ENCODE peak calls at places on chromosome 20, in seven cellular contexts. W is stimulated activated CD4-positive, alpha-beta T cell treated with anti-CD3 and anti-CD28 coated beads, Interleukin-1b, Interleukin-23, amount 100 ng/mL, for 4 hours; I is AML-193; T is NCI-H524 treated with DMSO at 0.1 percent for 48 hours; F is T follicular helper cell; S is amniotic stem cell; M is ACHN. G is an unnamed sample.

GRCh38 chr20:31841928-31842327 is 3.5 kb downstream of the FOXS1 start:
- DNase-seq in W (no peak), I (no peak), T (no peak), F (no peak), S (no peak), M (peak; percentile 67), G (no peak)

GRCh38 chr20:18154342-18154741 is 16.7 kb downstream of the KAT14 start:
- DNase-seq in W (no peak), I (no peak), T (no peak), F (no peak), S (no peak), M (no peak), G (no peak)

GRCh38 chr20:1632228-1632577 is 12.4 kb upstream of the SIRPB1 start:
- DNase-seq in W (no peak), I (no peak), T (no peak), F (no peak), S (no peak), M (no peak), G (no peak)

GRCh38 chr20:38935285-38935684 is 9.1 kb downstream of the FAM83D start:
- DNase-seq in W (no peak), I (peak; percentile 13), T (no peak), F (no peak), S (no peak), M (peak; percentile 27), G (no peak)

GRCh38 chr20:62822788-62823651 is 6.2 kb downstream of the COL9A3 start:
- DNase-seq in W (no peak), I (peak; percentile 49), T (peak; percentile 28), F (no peak), S (no peak), M (peak; percentile 42), G (no peak)

GRCh38 chr20:59605691-59606364 is 1.5 kb downstream of the PHACTR3 start:
- DNase-seq in W (no peak), I (no peak), T (no peak), F (no peak), S (no peak), M (no peak), G (peak; percentile 20)

GRCh38 chr20:32240220-32240619 is 32.5 kb downstream of the POFUT1 start:
- DNase-seq in W (no peak), I (no peak), T (no peak), F (no peak), S (no peak), M (no peak), G (no peak)

GRCh38 chr20:50292324-50293243 is 102.0 kb downstream of the CEBPB start:
- DNase-seq in W (peak; percentile 5), I (peak; percentile 56), T (no peak), F (no peak), S (no peak), M (peak; percentile 44), G (no peak)

GRCh38 chr20:62727584-62728027 is 19.0 kb downstream of the NTSR1 start:
- DNase-seq in W (no peak), I (no peak), T (peak; percentile 34), F (no peak), S (no peak), M (no peak), G (no peak)

GRCh38 chr20:36720510-36720909 is 25.4 kb downstream of the NDRG3 start:
- DNase-seq in W (no peak), I (no peak), T (no peak), F (no peak), S (no peak), M (peak; percentile 9), G (no peak)

GRCh38 chr20:9363673-9364072 is 150.7 kb upstream of the LAMP5 start:
- DNase-seq in W (no peak), I (no peak), T (no peak), F (no peak), S (no peak), M (peak; percentile 33), G (no peak)

GRCh38 chr20:63434599-63435378 is 37.7 kb downstream of the KCNQ2 start:
- DNase-seq in W (peak; percentile 69), I (peak; percentile 43), T (no peak), F (peak; percentile 62), S (no peak), M (peak; percentile 61), G (peak; percentile 75)

GRCh38 chr20:63495771-63496403 is 3.0 kb downstream of the EEF1A2 start:
- DNase-seq in W (peak; percentile 75), I (peak; percentile 20), T (no peak), F (peak; percentile 69), S (no peak), M (peak; percentile 34), G (peak; percentile 77)

GRCh38 chr20:57431539-57431835 is 40.3 kb downstream of the RBM38 start:
- DNase-seq in W (no peak), I (no peak), T (no peak), F (no peak), S (no peak), M (no peak), G (no peak)

GRCh38 chr20:4708036-4708435 is 13.7 kb upstream of the PRND start:
- DNase-seq in W (no peak), I (no peak), T (no peak), F (no peak), S (no peak), M (no peak), G (no peak)

GRCh38 chr20:20561172-20561571 is 151.3 kb downstream of the RALGAPA2 start:
- DNase-seq in W (no peak), I (no peak), T (peak; percentile 61), F (no peak), S (no peak), M (no peak), G (no peak)

GRCh38 chr20:860891-861290 is 27.4 kb downstream of the FAM110A start:
- DNase-seq in W (no peak), I (no peak), T (no peak), F (no peak), S (no peak), M (no peak), G (no peak)

GRCh38 chr20:56683077-56683865 is 54.2 kb downstream of the TFAP2C start:
- DNase-seq in W (no peak), I (no peak), T (no peak), F (no peak), S (no peak), M (no peak), G (no peak)

GRCh38 chr20:37711001-37711400 is 17.2 kb downstream of the CTNNBL1 start:
- DNase-seq in W (no peak), I (no peak), T (no peak), F (no peak), S (no peak), M (no peak), G (no peak)

GRCh38 chr20:59004763-59005522 is 2.1 kb downstream of the CTSZ start:
- DNase-seq in W (no peak), I (peak; percentile 56), T (no peak), F (no peak), S (no peak), M (no peak), G (no peak)

GRCh38 chr20:6045566-6045965 is 8.3 kb downstream of the LRRN4 start:
- DNase-seq in W (no peak), I (no peak), T (no peak), F (no peak), S (no peak), M (no peak), G (no peak)

GRCh38 chr20:57495978-57496377 is 29.0 kb downstream of the CTCFL start:
- DNase-seq in W (no peak), I (no peak), T (no peak), F (no peak), S (no peak), M (no peak), G (no peak)

GRCh38 chr20:41344938-41345728 is 4.5 kb downstream of the LPIN3 start:
- DNase-seq in W (no peak), I (no peak), T (no peak), F (no peak), S (no peak), M (no peak), G (no peak)

GRCh38 chr20:38723982-38724602 is at the start of gene SLC32A1:
- DNase-seq in W (no peak), I (no peak), T (no peak), F (no peak), S (no peak), M (no peak), G (no peak)

GRCh38 chr20:63737940-63738686 is 1.5 kb upstream of the SLC2A4RG start:
- DNase-seq in W (no peak), I (no peak), T (no peak), F (peak; percentile 24), S (no peak), M (no peak), G (no peak)

GRCh38 chr20:23356203-23356602 is 5.6 kb downstream of the NXT1 start:
- DNase-seq in W (no peak), I (no peak), T (no peak), F (no peak), S (no peak), M (no peak), G (no peak)

GRCh38 chr20:17655865-17656489 is 26.1 kb downstream of the RRBP1 start:
- DNase-seq in W (no peak), I (no peak), T (no peak), F (no peak), S (no peak), M (no peak), G (no peak)

GRCh38 chr20:37042986-37043972 is 52.5 kb downstream of the RBL1 start:
- DNase-seq in W (no peak), I (no peak), T (no peak), F (no peak), S (no peak), M (no peak), G (no peak)

GRCh38 chr20:3786126-3786484 is 435 bp downstream of the CENPB start:
- DNase-seq in W (no peak), I (no peak), T (no peak), F (no peak), S (no peak), M (peak; percentile 54), G (no peak)

GRCh38 chr20:38528167-38528566 is 52.8 kb upstream of the ADIG start:
- DNase-seq in W (no peak), I (no peak), T (no peak), F (no peak), S (no peak), M (no peak), G (no peak)

GRCh38 chr20:25052255-25053206 is 5.4 kb downstream of the ACSS1 start:
- DNase-seq in W (no peak), I (no peak), T (no peak), F (no peak), S (no peak), M (no peak), G (no peak)

GRCh38 chr20:62484478-62484877 is 8.7 kb upstream of the GATA5 start:
- DNase-seq in W (no peak), I (no peak), T (no peak), F (no peak), S (no peak), M (no peak), G (no peak)

GRCh38 chr20:59071224-59071623 is 28.6 kb upstream of the PRELID3B start:
- DNase-seq in W (no peak), I (no peak), T (no peak), F (no peak), S (no peak), M (no peak), G (no peak)

GRCh38 chr20:36313936-36314335 is 7.8 kb downstream of the DLGAP4 start:
- DNase-seq in W (no peak), I (no peak), T (no peak), F (no peak), S (no peak), M (no peak), G (no peak)